ENCODE peak calls at places on chromosomes 5 and 9, in eight cellular contexts. F is A549, L is SK-N-SH, Q is GM23338, R is GM12878, T is HepG2, X is HCT116, O is K562. D is an unnamed sample. For H3K4me1, the result is how much of the 10 kb centered on the place peaks cover.

GRCh38 chr9:125889122-125889523 is 141.9 kb downstream of the PBX3 start:
- DNase-seq in R (no peak), T (no peak), F (no peak), X (no peak), Q (no peak), O (no peak), L (peak), D (no peak)

GRCh38 chr5:56815657-56816545 is 552 bp downstream of the MAP3K1 start:
- DNase-seq in L (peak), O (peak), X (no peak), R (no peak), Q (peak), F (peak), T (no peak), D (no peak)

GRCh38 chr5:80961376-80962281 is 1.5 kb downstream of the RASGRF2 start:
- DNase-seq in X (no peak), T (peak), F (no peak), L (no peak), Q (no peak), O (no peak), R (no peak), D (no peak)

GRCh38 chr5:67249590-67249895 is 52.9 kb upstream of the CD180 start:
- DNase-seq in O (no peak), T (no peak), F (no peak), Q (no peak), X (no peak), R (no peak), L (no peak), D (no peak)

GRCh38 chr5:29894668-29895067 is 1298.8 kb upstream of the CDH6 start:
- DNase-seq in Q (no peak), X (no peak), F (no peak), L (no peak), O (no peak), R (no peak), T (no peak), D (no peak)

GRCh38 chr5:77129386-77129785 is 42.3 kb upstream of the ZBED3 start:
- DNase-seq in T (peak), R (no peak), L (peak), X (peak), F (peak), O (no peak), Q (peak), D (no peak)

GRCh38 chr5:36876965-36877666 is 547 bp downstream of the NIPBL start:
- DNase-seq in X (peak), Q (peak), L (peak), O (peak), R (no peak), T (peak), F (peak), D (no peak)

GRCh38 chr9:34992376-34992951 is 2.9 kb downstream of the DNAJB5 start:
- DNase-seq in R (no peak), L (no peak), O (peak), F (no peak), Q (no peak), T (peak), X (peak), D (no peak)

GRCh38 chr5:113487779-113488644 is at the start of gene MCC:
- DNase-seq in F (peak), R (no peak), Q (peak), O (no peak), X (peak), L (peak), T (peak), D (no peak)

GRCh38 chr5:31827862-31828261 is 188.9 kb downstream of the PDZD2 start:
- DNase-seq in L (no peak), T (no peak), Q (no peak), F (no peak), X (no peak), O (no peak), R (no peak), D (no peak)

GRCh38 chr5:150578781-150579461 is 61.5 kb upstream of the SYNPO start:
- DNase-seq in Q (no peak), O (no peak), T (no peak), L (no peak), R (no peak), F (no peak), X (no peak), D (no peak)

GRCh38 chr9:124652203-124652992 is 118.7 kb downstream of the NR6A1 start:
- DNase-seq in X (no peak), L (peak), Q (no peak), R (no peak), F (peak), T (no peak), O (no peak), D (no peak)

GRCh38 chr9:89597711-89598707 is 6.8 kb upstream of the GADD45G start:
- DNase-seq in X (no peak), R (no peak), F (peak), T (peak), L (peak), Q (peak), O (peak), D (no peak)

GRCh38 chr5:138508958-138509357 is 34.1 kb downstream of the ETF1 start:
- DNase-seq in X (no peak), L (no peak), T (peak), R (no peak), O (no peak), Q (no peak), F (no peak), D (no peak)

GRCh38 chr9:124139001-124139400 is 118.7 kb upstream of the NEK6 start:
- DNase-seq in O (no peak), X (no peak), L (no peak), R (no peak), Q (no peak), T (no peak), F (no peak), D (no peak)

GRCh38 chr5:66596791-66597757 is 881 bp downstream of the MAST4 start:
- DNase-seq in T (no peak), L (peak), X (no peak), F (peak), O (no peak), R (no peak), Q (peak), D (no peak)

GRCh38 chr9:113511856-113512761 is 48.6 kb downstream of the RGS3 start:
- DNase-seq in F (no peak), R (peak), X (no peak), Q (no peak), T (no peak), O (no peak), L (no peak), D (no peak)

GRCh38 chr5:112154940-112155686 is 264.0 kb downstream of the EPB41L4A start:
- DNase-seq in Q (no peak), F (no peak), O (no peak), L (no peak), X (no peak), R (no peak), T (no peak), D (no peak)

GRCh38 chr9:15311607-15312006 is 4.6 kb upstream of the TTC39B start:
- DNase-seq in R (no peak), T (no peak), Q (no peak), F (no peak), O (no peak), X (no peak), L (no peak), D (no peak)

GRCh38 chr9:114680266-114681011 is 1.6 kb downstream of the TEX48 start:
- DNase-seq in F (no peak), L (no peak), O (no peak), X (no peak), R (no peak), T (no peak), Q (peak), D (no peak)

GRCh38 chr5:15116996-15117395 is 245.4 kb upstream of the ANKH start:
- DNase-seq in O (no peak), T (no peak), R (no peak), F (no peak), L (no peak), X (no peak), Q (no peak), D (no peak)

GRCh38 chr5:15615859-15616258 is 115.9 kb downstream of the FBXL7 start:
- DNase-seq in R (no peak), Q (no peak), X (no peak), O (no peak), F (no peak), T (no peak), L (no peak), D (no peak)

GRCh38 chr9:26779072-26779471 is 113.5 kb downstream of the CAAP1 start:
- DNase-seq in L (no peak), R (no peak), Q (no peak), F (no peak), T (peak), X (peak), O (no peak), D (no peak)

GRCh38 chr5:58127132-58127485 is 332.8 kb downstream of the PLK2 start:
- DNase-seq in Q (no peak), T (no peak), O (no peak), L (no peak), X (no peak), F (no peak), R (no peak), D (no peak)

GRCh38 chr5:43156388-43156787 is 35.6 kb upstream of the NIM1K start:
- DNase-seq in F (no peak), L (no peak), T (no peak), X (no peak), O (no peak), Q (no peak), R (no peak), D (no peak)

DNA sequence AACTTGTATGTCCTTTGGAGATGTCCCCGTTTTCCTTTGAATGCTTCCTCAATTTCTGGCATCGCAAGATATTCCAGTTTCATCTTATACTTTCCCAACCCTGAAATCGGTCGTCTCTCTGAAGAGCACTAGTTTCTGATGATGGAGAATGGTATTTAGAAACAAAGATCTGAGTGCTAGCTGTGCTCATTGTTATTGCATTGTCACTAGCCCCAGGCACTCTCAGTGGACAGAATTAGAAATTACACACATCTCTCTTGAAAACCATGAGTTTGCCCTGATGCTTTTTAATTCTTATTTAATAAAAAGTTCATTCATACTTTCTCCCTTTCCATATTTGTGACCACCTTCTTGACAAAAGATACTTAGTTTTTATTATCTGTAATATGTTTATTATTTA is 67.7 kb downstream of the C9orf152 start:
- DNase-seq in L (no peak), O (no peak), R (no peak), T (no peak), Q (no peak), X (no peak), F (peak), D (no peak)
- H3K4me1 ChIP-seq in L (under half), O (under half), R (under half), T (under half), Q (under half), X (under half), F (under half), D (under half)

GRCh38 chr5:75202935-75203334 is 33.7 kb downstream of the ANKRD31 start:
- DNase-seq in O (no peak), X (peak), L (no peak), Q (peak), F (no peak), T (no peak), R (no peak), D (no peak)
- TF ChIP-seq REST in O (no peak), X (no peak), L (no peak), Q (no peak), F (no peak), T (no peak), R (no peak), D (no peak)

DNA sequence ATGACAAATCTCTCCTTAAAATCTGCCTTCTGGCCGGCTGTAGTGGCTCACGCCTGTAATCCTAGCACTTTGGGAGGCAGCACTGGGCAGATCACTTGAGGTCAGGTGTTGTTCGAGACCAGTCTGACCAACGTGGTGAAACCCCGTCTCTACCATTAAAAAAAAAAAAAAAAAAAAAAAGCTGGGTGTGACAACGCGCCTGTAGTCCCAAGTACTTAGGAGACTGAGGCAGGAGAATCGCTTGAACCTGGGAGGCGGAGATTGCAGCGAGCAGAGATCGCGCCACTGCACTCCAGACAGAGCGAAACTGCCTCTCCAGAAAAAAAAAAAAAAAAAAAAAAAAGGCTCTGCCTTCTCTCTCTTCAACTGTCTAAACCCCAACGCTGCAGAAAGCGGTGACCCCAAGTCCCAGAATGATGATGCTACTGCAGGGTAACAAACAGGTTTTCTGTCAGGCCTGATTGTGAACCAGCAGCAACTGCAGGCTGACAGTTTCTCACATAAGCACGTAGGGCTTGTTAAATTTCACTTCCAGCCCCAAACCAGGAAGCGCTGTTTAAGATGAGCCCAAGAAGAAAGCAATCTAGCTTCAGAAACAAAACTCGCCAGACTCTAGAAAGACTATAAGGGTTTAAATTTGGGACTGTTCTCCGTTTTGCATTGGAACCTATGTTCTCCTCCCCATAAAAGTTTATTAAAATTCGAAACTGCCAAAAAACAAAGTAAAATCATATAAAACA is 905 bp upstream of the CAST start:
- DNase-seq in F (peak), R (peak), T (no peak), O (no peak), X (no peak), Q (peak), L (peak), D (no peak)
- H3K4me1 ChIP-seq in F (half or more), R (under half), T (under half), O (under half), X (half or more), Q (under half), L (under half), D (under half)

DNA sequence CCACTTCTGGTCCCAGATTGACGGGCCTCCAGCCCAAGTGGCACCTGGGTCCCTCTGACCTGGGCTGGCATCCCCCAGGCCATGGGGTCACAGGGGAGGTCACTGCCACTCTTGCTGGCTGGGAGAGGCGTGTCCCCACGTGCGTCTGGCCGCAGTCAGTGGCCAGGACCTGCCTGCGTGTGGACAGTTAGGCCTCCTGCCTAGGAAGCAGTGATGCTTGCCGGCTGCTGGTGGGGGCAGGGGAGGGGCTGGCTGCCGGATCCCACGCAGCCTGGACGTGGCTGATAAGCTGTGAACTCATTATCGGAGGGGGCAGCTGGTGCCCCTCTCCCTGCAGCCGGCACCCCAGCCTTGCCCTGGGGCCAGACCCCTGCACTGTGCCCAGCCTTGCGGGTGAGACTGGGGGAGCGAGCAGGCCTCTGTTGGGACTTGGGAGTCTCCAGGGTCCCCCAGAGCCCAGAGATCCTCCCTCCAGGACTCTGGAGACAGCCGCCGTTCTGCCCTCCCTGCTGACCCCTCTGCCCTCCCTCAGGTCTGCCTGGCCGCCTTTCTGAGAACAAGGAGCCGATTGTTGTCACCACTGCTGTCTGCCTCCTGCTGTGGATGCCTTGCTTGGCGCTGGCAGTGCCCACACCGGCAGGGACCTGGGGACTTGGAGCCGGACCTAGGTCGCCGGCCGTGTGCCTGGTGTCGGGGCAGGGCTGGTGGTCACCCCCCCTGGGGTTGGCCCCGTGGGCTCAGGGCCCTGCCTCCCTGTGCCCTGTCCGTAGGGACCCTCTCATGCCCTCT is 12.3 kb downstream of the RXRA start:
- DNase-seq in R (no peak), O (peak), F (no peak), L (peak), Q (no peak), X (no peak), T (no peak), D (no peak)
- TF ChIP-seq REST in R (no peak), O (no peak), F (no peak), L (no peak), Q (no peak), X (no peak), T (no peak), D (no peak)

DNA sequence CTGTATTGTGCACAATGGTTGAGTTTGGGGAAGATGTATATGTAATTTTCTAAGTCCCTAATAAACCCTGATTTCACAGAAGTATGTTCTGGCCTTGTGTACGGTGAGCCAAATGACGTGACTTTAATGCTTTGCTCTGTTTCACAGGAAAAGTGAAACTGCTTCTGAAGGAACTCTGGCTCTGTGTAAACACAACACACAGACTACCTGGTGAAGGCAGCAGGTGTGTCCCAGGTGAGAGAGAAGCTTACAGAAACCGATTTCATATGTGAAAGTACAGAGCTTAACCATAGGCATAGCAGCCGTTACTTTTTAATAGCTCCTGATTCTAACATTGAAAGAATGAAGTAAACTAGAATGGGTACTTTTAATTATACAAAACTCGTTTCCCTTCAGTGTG is 31.9 kb downstream of the ICE1 start:
- DNase-seq in F (no peak), X (no peak), L (no peak), R (no peak), O (no peak), T (no peak), Q (no peak), D (no peak)
- H3K4me1 ChIP-seq in F (under half), X (under half), L (under half), R (under half), O (under half), T (under half), Q (under half), D (under half)

GRCh38 chr5:542693-543311 is 18.6 kb upstream of the SLC9A3 start:
- DNase-seq in O (no peak), L (no peak), F (no peak), T (no peak), X (no peak), Q (no peak), R (no peak), D (no peak)
- TF ChIP-seq REST in O (no peak), L (no peak), F (no peak), T (no peak), X (no peak), Q (no peak), R (no peak), D (no peak)

D was measured in Panc1.